ENCODE peak calls at places on chromosomes 2 and 18, in ten cellular contexts. J is fibroblast of mammary gland, G is progenitor cell of endocrine pancreas, Q is IMR-90, H is fibroblast of pulmonary artery, B is AG10803, D is prostate gland, R is astrocyte of the spinal cord, O is cardiac muscle cell, L is gastrocnemius medialis. E is an unnamed sample.
A peak's percentile ranks its signal among the peaks of the same experiment; 100 is the strongest.

GRCh38 chr2:204850576-204850975 is 305.3 kb downstream of the PARD3B start:
- DNase-seq in R (no peak), O (no peak), J (no peak), D (no peak), L (no peak), B (no peak), H (no peak), G (no peak), Q (no peak), E (no peak)

GRCh38 chr2:42049411-42050349 is 1.9 kb downstream of the PKDCC start:
- DNase-seq in Q (no peak), J (no peak), D (no peak), B (no peak), R (no peak), G (no peak), L (peak; percentile 63), O (peak; percentile 48), H (no peak), E (no peak)

GRCh38 chr2:209943776-209944175 is 58.7 kb upstream of the RPE start:
- DNase-seq in Q (no peak), D (no peak), G (no peak), H (no peak), R (no peak), O (no peak), L (no peak), J (no peak), B (no peak), E (no peak)

GRCh38 chr2:54000524-54000923 is 29.7 kb upstream of the PSME4 start:
- DNase-seq in R (peak; percentile 1), J (no peak), O (peak; percentile 85), B (peak; percentile 9), L (no peak), G (no peak), D (no peak), Q (peak; percentile 12), H (peak; percentile 67), E (peak; percentile 73)

GRCh38 chr2:203694186-203694585 is 12.3 kb upstream of the CD28 start:
- DNase-seq in J (no peak), R (peak; percentile 48), D (no peak), O (no peak), G (no peak), Q (no peak), L (no peak), B (no peak), H (no peak), E (no peak)

GRCh38 chr2:121888189-121888557 is 132.7 kb downstream of the TSN start:
- DNase-seq in Q (no peak), D (no peak), J (no peak), G (no peak), R (no peak), O (peak; percentile 8), H (no peak), B (no peak), L (no peak), E (no peak)

GRCh38 chr18:50396005-50396404 is 21.2 kb downstream of the SKA1 start:
- DNase-seq in D (no peak), O (no peak), H (no peak), Q (no peak), R (no peak), G (no peak), J (no peak), B (no peak), L (no peak), E (no peak)

GRCh38 chr18:48942554-48943261 is 8.1 kb downstream of the SMAD7 start:
- DNase-seq in Q (peak; percentile 92), J (peak; percentile 93), R (peak; percentile 94), L (no peak), B (peak; percentile 98), O (peak; percentile 83), D (no peak), G (peak; percentile 46), H (peak; percentile 83), E (peak; percentile 98)

GRCh38 chr2:234863043-234863934 is 88.5 kb upstream of the SH3BP4 start:
- DNase-seq in R (peak; percentile 56), D (peak; percentile 64), B (peak; percentile 68), O (peak; percentile 88), H (peak; percentile 87), G (no peak), Q (peak; percentile 82), J (peak; percentile 89), L (no peak), E (peak; percentile 79)

GRCh38 chr2:61967262-61967661 is 61.8 kb downstream of the COMMD1 start:
- DNase-seq in B (peak; percentile 33), O (peak; percentile 22), Q (peak; percentile 47), G (no peak), R (peak; percentile 35), H (no peak), J (no peak), L (no peak), D (no peak), E (no peak)

GRCh38 chr2:61969376-61969775 is 63.9 kb downstream of the COMMD1 start:
- DNase-seq in D (no peak), H (peak; percentile 28), R (no peak), L (no peak), O (peak; percentile 38), J (peak; percentile 29), Q (no peak), B (peak; percentile 14), G (no peak), E (peak; percentile 45)

GRCh38 chr2:61966087-61966727 is 60.7 kb downstream of the COMMD1 start:
- DNase-seq in G (no peak), O (no peak), H (no peak), B (no peak), R (no peak), L (no peak), J (no peak), D (no peak), Q (no peak), E (no peak)

DNA sequence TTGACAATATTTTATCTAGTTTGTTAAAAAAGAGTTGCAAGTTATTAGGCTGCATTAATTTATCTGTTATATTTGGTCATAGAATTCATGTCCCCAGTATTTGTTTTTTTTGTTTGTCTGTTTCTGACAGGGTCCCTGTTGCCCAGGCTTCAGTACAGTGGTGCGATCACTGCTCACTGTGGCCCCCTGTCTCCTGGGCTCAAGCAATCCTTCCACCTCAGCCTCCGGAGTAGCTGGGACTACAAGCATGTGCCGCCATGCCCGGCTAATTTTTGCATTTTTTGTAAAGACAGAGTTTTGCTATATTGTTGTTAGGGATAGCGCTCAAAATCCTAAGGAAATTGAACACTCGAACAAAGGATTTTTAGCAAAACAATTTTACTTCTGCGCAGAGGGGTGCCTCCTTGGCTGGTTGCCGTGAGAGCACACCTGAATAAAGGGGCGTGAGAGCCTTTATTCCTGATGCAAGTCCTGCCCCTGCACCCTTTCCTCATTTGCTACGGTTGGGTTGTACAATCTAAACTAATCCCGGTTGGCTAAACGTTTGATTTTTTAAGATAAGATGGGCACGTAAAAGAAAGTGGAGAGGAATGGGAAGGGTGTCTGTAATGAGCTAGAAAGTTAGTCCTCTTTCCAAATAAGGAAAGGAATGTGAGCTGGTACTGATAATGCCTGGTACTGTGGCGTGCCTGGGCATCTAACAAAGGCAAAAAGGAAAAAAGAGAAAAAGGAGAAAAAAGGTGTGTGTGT is 65.5 kb downstream of the COMMD1 start:
- DNase-seq in L (no peak), Q (no peak), G (no peak), J (no peak), R (no peak), D (no peak), O (peak; percentile 17), H (peak; percentile 15), B (no peak), E (no peak)
- TF ChIP-seq CTCF in L (no peak), Q (no peak), G (no peak), J (no peak), R (no peak), D (no peak), O (no peak), H (no peak), B (no peak), E (no peak)

GRCh38 chr2:46486441-46486840 is 7.1 kb downstream of the TMEM247 start:
- DNase-seq in O (no peak), R (no peak), L (no peak), B (no peak), G (no peak), Q (no peak), J (no peak), D (no peak), H (no peak), E (no peak)
- TF ChIP-seq CTCF in O (no peak), R (no peak), L (no peak), B (no peak), G (no peak), Q (no peak), J (no peak), D (no peak), H (no peak), E (no peak)

GRCh38 chr2:218278531-218279360 is 8.4 kb downstream of the PNKD start:
- DNase-seq in L (no peak), O (no peak), G (no peak), H (no peak), R (no peak), B (no peak), D (no peak), J (no peak), Q (no peak), E (no peak)

GRCh38 chr2:218275368-218276072 is 5.2 kb downstream of the PNKD start:
- DNase-seq in G (no peak), B (no peak), Q (no peak), O (no peak), L (no peak), R (no peak), J (no peak), D (no peak), H (no peak), E (no peak)

GRCh38 chr2:218277921-218278320 is 7.6 kb downstream of the PNKD start:
- DNase-seq in J (no peak), B (no peak), Q (no peak), R (no peak), L (no peak), D (no peak), G (no peak), O (no peak), H (no peak), E (no peak)

GRCh38 chr2:218274586-218274985 is 4.3 kb downstream of the PNKD start:
- DNase-seq in L (no peak), J (no peak), R (no peak), H (no peak), O (no peak), G (no peak), B (no peak), D (no peak), Q (no peak), E (no peak)

GRCh38 chr2:218276986-218277755 is 6.9 kb downstream of the PNKD start:
- DNase-seq in J (no peak), B (no peak), L (no peak), H (no peak), Q (no peak), R (no peak), G (no peak), O (no peak), D (no peak), E (no peak)
- TF ChIP-seq CTCF in J (peak; percentile 16), B (no peak), L (peak; percentile 18), H (no peak), Q (no peak), R (no peak), G (peak; percentile 15), O (peak; percentile 14), D (no peak), E (peak; percentile 4)

DNA sequence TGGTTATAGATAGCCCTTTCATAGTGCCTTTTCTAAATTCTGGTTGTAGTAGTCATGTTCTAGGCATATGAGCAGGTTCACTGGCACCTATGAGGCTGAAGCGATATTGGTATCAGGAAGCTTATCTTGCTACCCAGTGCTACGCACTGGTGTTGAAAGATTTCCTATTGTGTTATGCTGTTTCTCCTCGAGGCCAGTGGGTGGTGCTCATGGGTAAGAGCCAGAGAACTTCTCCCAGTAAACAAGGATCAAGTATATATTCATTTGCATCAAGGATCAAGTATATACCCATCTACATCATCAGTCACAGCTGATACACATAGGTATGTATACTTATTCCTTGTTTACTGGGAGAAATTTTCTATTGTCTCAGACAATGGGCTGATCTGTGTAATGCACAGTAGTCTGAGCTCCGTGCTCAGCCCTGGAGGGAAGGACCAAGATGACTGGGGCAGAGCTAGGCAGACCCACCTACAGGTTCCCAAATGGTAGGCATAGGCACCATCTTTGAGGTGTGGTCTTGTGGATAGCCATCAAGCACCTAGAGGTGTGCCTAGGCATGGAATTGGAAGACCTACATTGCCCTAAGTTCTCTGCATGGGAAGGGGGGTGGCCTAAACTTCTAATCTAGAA is 101.2 kb upstream of the GALNT13 start:
- DNase-seq in R (no peak), Q (no peak), L (no peak), D (no peak), O (no peak), G (no peak), B (no peak), J (peak; percentile 1), H (no peak), E (peak; percentile 2)
- TF ChIP-seq CTCF in R (no peak), Q (no peak), L (no peak), D (no peak), O (no peak), G (peak; percentile 36), B (no peak), J (peak; percentile 13), H (no peak), E (no peak)